ENCODE peak calls at places on chromosomes 12 and 14, in four cellular contexts. One of them, this sample, is unnamed.

GRCh38 chr14:96192975-96193805 is 11.4 kb upstream of the BDKRB2 start:
- DNase-seq in CD8-positive, alpha-beta T cell: no peak
- DNase-seq in LNCaP clone FGC: no peak
- DNase-seq in nephron progenitor cell: no peak
- DNase-seq in this sample: peak

GRCh38 chr14:36655963-36656768 is 5.5 kb upstream of the PAX9 start:
- DNase-seq in CD8-positive, alpha-beta T cell: no peak
- DNase-seq in LNCaP clone FGC: no peak
- DNase-seq in nephron progenitor cell: peak
- DNase-seq in this sample: peak

GRCh38 chr12:79329933-79330332 is 360.8 kb downstream of the PAWR start:
- DNase-seq in CD8-positive, alpha-beta T cell: no peak
- DNase-seq in LNCaP clone FGC: no peak
- DNase-seq in nephron progenitor cell: no peak
- DNase-seq in this sample: no peak

GRCh38 chr14:72855913-72856312 is 38.0 kb downstream of the DPF3 start:
- DNase-seq in CD8-positive, alpha-beta T cell: no peak
- DNase-seq in LNCaP clone FGC: no peak
- DNase-seq in nephron progenitor cell: no peak
- DNase-seq in this sample: no peak

GRCh38 chr14:31127690-31128089 is 79.9 kb downstream of the HECTD1 start:
- DNase-seq in CD8-positive, alpha-beta T cell: peak
- DNase-seq in LNCaP clone FGC: no peak
- DNase-seq in nephron progenitor cell: no peak
- DNase-seq in this sample: no peak

GRCh38 chr12:6167327-6168280 is 32.6 kb upstream of the CD9 start:
- DNase-seq in CD8-positive, alpha-beta T cell: peak
- DNase-seq in LNCaP clone FGC: no peak
- DNase-seq in nephron progenitor cell: no peak
- DNase-seq in this sample: no peak

GRCh38 chr12:59164991-59165718 is 244.9 kb upstream of the LRIG3 start:
- DNase-seq in CD8-positive, alpha-beta T cell: no peak
- DNase-seq in LNCaP clone FGC: peak
- DNase-seq in nephron progenitor cell: no peak
- DNase-seq in this sample: peak

GRCh38 chr12:124994435-124994975 is 1.1 kb downstream of the BRI3BP start:
- DNase-seq in CD8-positive, alpha-beta T cell: no peak
- DNase-seq in LNCaP clone FGC: no peak
- DNase-seq in nephron progenitor cell: peak
- DNase-seq in this sample: peak

GRCh38 chr12:98646165-98646764 is 1.2 kb downstream of the APAF1 start:
- DNase-seq in CD8-positive, alpha-beta T cell: no peak
- DNase-seq in LNCaP clone FGC: no peak
- DNase-seq in nephron progenitor cell: no peak
- DNase-seq in this sample: peak

GRCh38 chr12:40559865-40560264 is 132.4 kb upstream of the CNTN1 start:
- DNase-seq in CD8-positive, alpha-beta T cell: no peak
- DNase-seq in LNCaP clone FGC: no peak
- DNase-seq in nephron progenitor cell: no peak
- DNase-seq in this sample: no peak

GRCh38 chr14:51368721-51369163 is 128.7 kb downstream of the TMX1 start:
- DNase-seq in CD8-positive, alpha-beta T cell: no peak
- DNase-seq in LNCaP clone FGC: no peak
- DNase-seq in nephron progenitor cell: no peak
- DNase-seq in this sample: no peak

GRCh38 chr14:63787995-63788946 is 60.4 kb upstream of the SGPP1 start:
- DNase-seq in CD8-positive, alpha-beta T cell: no peak
- DNase-seq in LNCaP clone FGC: no peak
- DNase-seq in nephron progenitor cell: no peak
- DNase-seq in this sample: peak

GRCh38 chr12:69415471-69416275 is 54.5 kb upstream of the FRS2 start:
- DNase-seq in CD8-positive, alpha-beta T cell: no peak
- DNase-seq in LNCaP clone FGC: peak
- DNase-seq in nephron progenitor cell: peak
- DNase-seq in this sample: peak

GRCh38 chr12:45986646-45987338 is 3.6 kb downstream of the SCAF11 start:
- DNase-seq in CD8-positive, alpha-beta T cell: no peak
- DNase-seq in LNCaP clone FGC: no peak
- DNase-seq in nephron progenitor cell: no peak
- DNase-seq in this sample: no peak

GRCh38 chr12:126114420-126114819 is 1049.2 kb downstream of the AACS start:
- DNase-seq in CD8-positive, alpha-beta T cell: no peak
- DNase-seq in LNCaP clone FGC: peak
- DNase-seq in nephron progenitor cell: no peak
- DNase-seq in this sample: peak

GRCh38 chr12:39176376-39176775 is 266.5 kb downstream of the KIF21A start:
- DNase-seq in CD8-positive, alpha-beta T cell: no peak
- DNase-seq in LNCaP clone FGC: no peak
- DNase-seq in nephron progenitor cell: no peak
- DNase-seq in this sample: no peak

GRCh38 chr12:121283841-121284240 is 12.7 kb downstream of the CAMKK2 start:
- DNase-seq in CD8-positive, alpha-beta T cell: no peak
- DNase-seq in LNCaP clone FGC: no peak
- DNase-seq in nephron progenitor cell: no peak
- DNase-seq in this sample: no peak

GRCh38 chr14:23182372-23183014 is 967 bp downstream of the SLC7A8 start:
- DNase-seq in CD8-positive, alpha-beta T cell: peak
- DNase-seq in LNCaP clone FGC: no peak
- DNase-seq in nephron progenitor cell: peak
- DNase-seq in this sample: no peak

GRCh38 chr14:68141531-68142088 is 322.0 kb downstream of the RAD51B start:
- DNase-seq in CD8-positive, alpha-beta T cell: no peak
- DNase-seq in LNCaP clone FGC: no peak
- DNase-seq in nephron progenitor cell: no peak
- DNase-seq in this sample: no peak

GRCh38 chr14:81453166-81453766 is 53.1 kb upstream of the STON2 start:
- DNase-seq in CD8-positive, alpha-beta T cell: peak
- DNase-seq in LNCaP clone FGC: no peak
- DNase-seq in nephron progenitor cell: peak
- DNase-seq in this sample: peak

DNA sequence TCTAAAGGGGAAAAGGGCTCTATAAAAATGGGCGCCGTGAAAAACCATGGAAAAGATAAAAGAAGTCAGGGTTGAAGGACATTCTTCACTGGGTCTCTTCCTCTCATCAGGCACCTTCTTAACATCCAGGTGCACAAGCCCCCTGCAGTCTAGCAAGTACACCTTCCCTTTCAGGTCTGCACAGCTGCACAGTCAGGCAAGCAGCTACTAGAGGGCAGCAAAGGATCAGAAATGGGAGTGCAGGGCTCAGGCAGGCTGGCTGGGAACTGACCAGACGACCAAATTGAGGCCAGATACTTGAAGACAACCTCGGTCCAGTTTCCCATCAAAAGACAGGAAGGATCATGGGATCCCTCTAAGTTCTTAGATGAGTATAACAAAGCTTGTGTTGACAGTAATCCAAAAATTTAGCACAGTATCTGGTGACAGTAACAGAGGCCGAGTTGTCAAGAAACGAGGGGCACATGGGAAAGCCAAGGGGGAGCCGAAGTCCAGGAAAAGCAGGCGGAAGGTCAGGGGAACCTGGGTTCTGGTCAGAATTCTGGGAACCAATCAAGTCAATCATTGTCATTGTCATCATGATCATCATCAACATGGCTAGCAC is 10.1 kb upstream of the GRIP1 start:
- DNase-seq in CD8-positive, alpha-beta T cell: peak
- DNase-seq in LNCaP clone FGC: peak
- DNase-seq in nephron progenitor cell: peak
- DNase-seq in this sample: peak
- TF ChIP-seq CTCF in CD8-positive, alpha-beta T cell: peak
- TF ChIP-seq CTCF in LNCaP clone FGC: peak
- TF ChIP-seq CTCF in nephron progenitor cell: peak
- TF ChIP-seq CTCF in this sample: peak

DNA sequence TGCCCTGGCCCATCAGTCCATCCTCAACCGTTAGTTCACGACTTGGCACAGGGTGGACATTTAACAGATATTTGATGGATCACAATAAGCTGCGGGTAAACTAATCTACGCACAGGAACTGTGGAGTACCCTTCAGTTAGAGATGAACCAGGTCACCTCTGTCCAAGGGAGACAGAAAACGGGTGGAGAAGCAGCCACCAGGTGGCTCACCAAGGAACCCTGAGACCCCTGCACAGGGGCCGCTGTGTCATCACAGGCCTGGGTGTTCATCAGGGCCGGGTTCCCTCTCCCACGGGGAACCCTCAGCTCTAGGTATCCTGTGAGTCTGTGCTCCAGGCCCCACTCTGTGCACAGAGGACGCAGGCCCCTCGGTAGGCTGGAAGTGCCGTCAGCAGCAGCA is 122.2 kb downstream of the PIWIL1 start:
- DNase-seq in CD8-positive, alpha-beta T cell: no peak
- DNase-seq in LNCaP clone FGC: no peak
- DNase-seq in nephron progenitor cell: no peak
- DNase-seq in this sample: no peak
- TF ChIP-seq CTCF in CD8-positive, alpha-beta T cell: no peak
- TF ChIP-seq CTCF in LNCaP clone FGC: peak
- TF ChIP-seq CTCF in nephron progenitor cell: no peak
- TF ChIP-seq CTCF in this sample: no peak

DNA sequence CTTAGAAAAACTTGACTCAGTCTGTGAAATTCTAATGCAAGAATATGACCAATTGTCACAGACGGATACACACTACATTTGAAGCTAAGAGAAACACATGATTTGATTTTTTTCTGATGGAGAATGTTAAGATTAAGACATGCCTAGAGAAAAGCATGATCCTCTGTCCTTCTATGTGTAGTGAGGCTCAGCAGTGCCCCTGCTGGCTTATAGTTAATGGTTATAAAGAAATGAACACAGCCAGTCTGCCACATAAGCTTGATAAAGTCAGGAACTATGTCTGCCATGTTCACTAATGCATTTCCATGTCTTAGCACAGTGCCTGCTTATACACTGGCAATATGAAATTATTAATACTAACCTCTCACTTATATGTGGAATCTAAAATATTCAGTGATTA is 168.1 kb upstream of the DAAM1 start:
- DNase-seq in CD8-positive, alpha-beta T cell: no peak
- DNase-seq in LNCaP clone FGC: no peak
- DNase-seq in nephron progenitor cell: no peak
- DNase-seq in this sample: peak
- TF ChIP-seq CTCF in CD8-positive, alpha-beta T cell: no peak
- TF ChIP-seq CTCF in LNCaP clone FGC: peak
- TF ChIP-seq CTCF in nephron progenitor cell: peak
- TF ChIP-seq CTCF in this sample: peak

GRCh38 chr12:51520576-51521325 is 70.3 kb upstream of the SCN8A start:
- DNase-seq in CD8-positive, alpha-beta T cell: no peak
- DNase-seq in LNCaP clone FGC: no peak
- DNase-seq in nephron progenitor cell: no peak
- DNase-seq in this sample: no peak

GRCh38 chr12:51522696-51523095 is 68.3 kb upstream of the SCN8A start:
- DNase-seq in CD8-positive, alpha-beta T cell: no peak
- DNase-seq in LNCaP clone FGC: no peak
- DNase-seq in nephron progenitor cell: no peak
- DNase-seq in this sample: no peak

GRCh38 chr12:51519755-51520154 is 71.3 kb upstream of the SCN8A start:
- DNase-seq in CD8-positive, alpha-beta T cell: no peak
- DNase-seq in LNCaP clone FGC: no peak
- DNase-seq in nephron progenitor cell: no peak
- DNase-seq in this sample: no peak

GRCh38 chr12:51524386-51524901 is 66.6 kb upstream of the SCN8A start:
- DNase-seq in CD8-positive, alpha-beta T cell: no peak
- DNase-seq in LNCaP clone FGC: no peak
- DNase-seq in nephron progenitor cell: no peak
- DNase-seq in this sample: no peak

DNA sequence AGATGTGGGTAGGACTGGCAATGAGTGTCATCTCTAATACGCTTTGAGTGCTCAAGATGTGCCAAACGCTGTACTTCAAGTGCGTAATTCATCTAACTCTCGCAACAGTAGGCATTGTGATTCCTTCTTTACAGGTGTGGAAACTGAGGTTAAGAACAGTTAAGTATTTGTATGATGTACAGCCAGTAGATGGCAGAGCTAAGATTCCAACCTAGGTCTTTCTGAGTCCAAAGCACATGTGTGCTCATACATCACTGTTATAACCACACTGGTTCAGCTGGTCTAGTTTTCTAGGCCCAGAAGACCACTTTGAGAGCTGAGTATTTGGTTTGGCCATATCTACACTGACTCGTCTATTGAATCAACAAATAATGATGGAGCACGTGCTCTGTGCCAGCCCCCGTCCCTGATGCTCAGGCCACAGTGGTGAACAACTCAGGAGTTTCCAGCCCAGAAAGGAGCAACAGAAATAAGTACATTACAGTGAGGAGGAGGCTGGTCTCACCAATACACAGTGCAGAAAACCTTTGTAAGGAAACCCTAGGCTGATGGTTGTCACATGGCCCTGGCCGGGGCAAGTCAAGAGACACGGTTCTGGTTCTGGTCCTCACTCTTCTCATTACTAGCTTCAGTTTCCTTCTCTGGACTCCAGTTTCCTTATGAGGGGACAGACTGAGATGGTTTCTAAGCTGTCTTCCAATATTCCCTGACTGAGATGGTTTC is 69.3 kb upstream of the SCN8A start:
- DNase-seq in CD8-positive, alpha-beta T cell: no peak
- DNase-seq in LNCaP clone FGC: no peak
- DNase-seq in nephron progenitor cell: no peak
- DNase-seq in this sample: no peak
- TF ChIP-seq CTCF in CD8-positive, alpha-beta T cell: no peak
- TF ChIP-seq CTCF in LNCaP clone FGC: peak
- TF ChIP-seq CTCF in nephron progenitor cell: no peak
- TF ChIP-seq CTCF in this sample: peak

GRCh38 chr12:16076553-16076952 is 165.4 kb downstream of the DERA start:
- DNase-seq in CD8-positive, alpha-beta T cell: no peak
- DNase-seq in LNCaP clone FGC: peak
- DNase-seq in nephron progenitor cell: peak
- DNase-seq in this sample: peak
- TF ChIP-seq CTCF in CD8-positive, alpha-beta T cell: no peak
- TF ChIP-seq CTCF in LNCaP clone FGC: peak
- TF ChIP-seq CTCF in nephron progenitor cell: peak
- TF ChIP-seq CTCF in this sample: peak

GRCh38 chr14:64983439-64984310 is 3.0 kb upstream of the FNTB start:
- DNase-seq in CD8-positive, alpha-beta T cell: peak
- DNase-seq in LNCaP clone FGC: no peak
- DNase-seq in nephron progenitor cell: peak
- DNase-seq in this sample: peak

GRCh38 chr14:64990291-64990690 is 3.6 kb downstream of the FNTB start:
- DNase-seq in CD8-positive, alpha-beta T cell: no peak
- DNase-seq in LNCaP clone FGC: no peak
- DNase-seq in nephron progenitor cell: no peak
- DNase-seq in this sample: no peak

GRCh38 chr14:64990939-64991338 is 4.2 kb downstream of the FNTB start:
- DNase-seq in CD8-positive, alpha-beta T cell: no peak
- DNase-seq in LNCaP clone FGC: no peak
- DNase-seq in nephron progenitor cell: no peak
- DNase-seq in this sample: no peak

GRCh38 chr14:64992328-64992885 is 5.7 kb downstream of the FNTB start:
- DNase-seq in CD8-positive, alpha-beta T cell: no peak
- DNase-seq in LNCaP clone FGC: no peak
- DNase-seq in nephron progenitor cell: no peak
- DNase-seq in this sample: no peak

GRCh38 chr14:64986578-64987571 is at the start of gene FNTB:
- DNase-seq in CD8-positive, alpha-beta T cell: peak
- DNase-seq in LNCaP clone FGC: peak
- DNase-seq in nephron progenitor cell: peak
- DNase-seq in this sample: peak
- TF ChIP-seq CTCF in CD8-positive, alpha-beta T cell: peak
- TF ChIP-seq CTCF in LNCaP clone FGC: peak
- TF ChIP-seq CTCF in nephron progenitor cell: peak
- TF ChIP-seq CTCF in this sample: peak